ENCODE peak calls at places on chromosome 9, in ten cellular contexts. One of them, this sample, is unnamed.

GRCh38 chr9:123002754-123003153 is 30.7 kb upstream of the GPR21 start:
- DNase-seq in cardiac muscle cell: peak
- DNase-seq in NB4: no peak
- DNase-seq in mucosa of descending colon: no peak
- DNase-seq in nephron progenitor cell: no peak
- DNase-seq in RWPE1: no peak
- DNase-seq in cardiac fibroblast: peak
- DNase-seq in upper lobe of right lung: no peak
- DNase-seq in gastrocnemius medialis: no peak
- DNase-seq in GM06990: no peak
- DNase-seq in this sample: no peak

GRCh38 chr9:21825637-21826036 is 23.2 kb downstream of the MTAP start:
- DNase-seq in cardiac muscle cell: no peak
- DNase-seq in NB4: no peak
- DNase-seq in mucosa of descending colon: no peak
- DNase-seq in nephron progenitor cell: no peak
- DNase-seq in RWPE1: no peak
- DNase-seq in cardiac fibroblast: no peak
- DNase-seq in upper lobe of right lung: no peak
- DNase-seq in gastrocnemius medialis: no peak
- DNase-seq in GM06990: no peak
- DNase-seq in this sample: no peak

GRCh38 chr9:107721705-107722245 is 232.2 kb upstream of the KLF4 start:
- DNase-seq in cardiac muscle cell: no peak
- DNase-seq in NB4: no peak
- DNase-seq in mucosa of descending colon: no peak
- DNase-seq in nephron progenitor cell: no peak
- DNase-seq in RWPE1: no peak
- DNase-seq in cardiac fibroblast: no peak
- DNase-seq in upper lobe of right lung: no peak
- DNase-seq in gastrocnemius medialis: no peak
- DNase-seq in GM06990: no peak
- DNase-seq in this sample: no peak

GRCh38 chr9:127910613-127911205 is 6.1 kb downstream of the ST6GALNAC4 start:
- DNase-seq in cardiac muscle cell: no peak
- DNase-seq in NB4: no peak
- DNase-seq in mucosa of descending colon: peak
- DNase-seq in nephron progenitor cell: no peak
- DNase-seq in RWPE1: no peak
- DNase-seq in cardiac fibroblast: peak
- DNase-seq in upper lobe of right lung: no peak
- DNase-seq in gastrocnemius medialis: no peak
- DNase-seq in GM06990: no peak
- DNase-seq in this sample: no peak

GRCh38 chr9:101486693-101487442 is 46.8 kb upstream of the RNF20 start:
- DNase-seq in cardiac muscle cell: peak
- DNase-seq in NB4: no peak
- DNase-seq in mucosa of descending colon: peak
- DNase-seq in nephron progenitor cell: peak
- DNase-seq in RWPE1: peak
- DNase-seq in cardiac fibroblast: peak
- DNase-seq in upper lobe of right lung: peak
- DNase-seq in gastrocnemius medialis: no peak
- DNase-seq in GM06990: peak
- DNase-seq in this sample: peak

GRCh38 chr9:68704498-68704803 is 589 bp upstream of the PIP5K1B start:
- DNase-seq in cardiac muscle cell: no peak
- DNase-seq in NB4: no peak
- DNase-seq in mucosa of descending colon: no peak
- DNase-seq in nephron progenitor cell: no peak
- DNase-seq in RWPE1: no peak
- DNase-seq in cardiac fibroblast: no peak
- DNase-seq in upper lobe of right lung: no peak
- DNase-seq in gastrocnemius medialis: no peak
- DNase-seq in GM06990: no peak
- DNase-seq in this sample: no peak

GRCh38 chr9:95092321-95093072 is 225.0 kb downstream of the FANCC start:
- DNase-seq in cardiac muscle cell: peak
- DNase-seq in NB4: peak
- DNase-seq in mucosa of descending colon: no peak
- DNase-seq in nephron progenitor cell: no peak
- DNase-seq in RWPE1: peak
- DNase-seq in cardiac fibroblast: peak
- DNase-seq in upper lobe of right lung: no peak
- DNase-seq in gastrocnemius medialis: no peak
- DNase-seq in GM06990: no peak
- DNase-seq in this sample: peak

GRCh38 chr9:101414839-101415238 is 16.2 kb downstream of the ZNF189 start:
- DNase-seq in cardiac muscle cell: no peak
- DNase-seq in NB4: no peak
- DNase-seq in mucosa of descending colon: no peak
- DNase-seq in nephron progenitor cell: no peak
- DNase-seq in RWPE1: no peak
- DNase-seq in cardiac fibroblast: no peak
- DNase-seq in upper lobe of right lung: no peak
- DNase-seq in gastrocnemius medialis: no peak
- DNase-seq in GM06990: no peak
- DNase-seq in this sample: no peak

GRCh38 chr9:14057347-14058077 is 256.4 kb downstream of the NFIB start:
- DNase-seq in cardiac muscle cell: peak
- DNase-seq in NB4: no peak
- DNase-seq in mucosa of descending colon: no peak
- DNase-seq in nephron progenitor cell: no peak
- DNase-seq in RWPE1: no peak
- DNase-seq in cardiac fibroblast: peak
- DNase-seq in upper lobe of right lung: no peak
- DNase-seq in gastrocnemius medialis: no peak
- DNase-seq in GM06990: no peak
- DNase-seq in this sample: no peak

GRCh38 chr9:14768561-14769234 is 46.2 kb upstream of the CER1 start:
- DNase-seq in cardiac muscle cell: peak
- DNase-seq in NB4: peak
- DNase-seq in mucosa of descending colon: no peak
- DNase-seq in nephron progenitor cell: peak
- DNase-seq in RWPE1: peak
- DNase-seq in cardiac fibroblast: peak
- DNase-seq in upper lobe of right lung: no peak
- DNase-seq in gastrocnemius medialis: no peak
- DNase-seq in GM06990: no peak
- DNase-seq in this sample: no peak

DNA sequence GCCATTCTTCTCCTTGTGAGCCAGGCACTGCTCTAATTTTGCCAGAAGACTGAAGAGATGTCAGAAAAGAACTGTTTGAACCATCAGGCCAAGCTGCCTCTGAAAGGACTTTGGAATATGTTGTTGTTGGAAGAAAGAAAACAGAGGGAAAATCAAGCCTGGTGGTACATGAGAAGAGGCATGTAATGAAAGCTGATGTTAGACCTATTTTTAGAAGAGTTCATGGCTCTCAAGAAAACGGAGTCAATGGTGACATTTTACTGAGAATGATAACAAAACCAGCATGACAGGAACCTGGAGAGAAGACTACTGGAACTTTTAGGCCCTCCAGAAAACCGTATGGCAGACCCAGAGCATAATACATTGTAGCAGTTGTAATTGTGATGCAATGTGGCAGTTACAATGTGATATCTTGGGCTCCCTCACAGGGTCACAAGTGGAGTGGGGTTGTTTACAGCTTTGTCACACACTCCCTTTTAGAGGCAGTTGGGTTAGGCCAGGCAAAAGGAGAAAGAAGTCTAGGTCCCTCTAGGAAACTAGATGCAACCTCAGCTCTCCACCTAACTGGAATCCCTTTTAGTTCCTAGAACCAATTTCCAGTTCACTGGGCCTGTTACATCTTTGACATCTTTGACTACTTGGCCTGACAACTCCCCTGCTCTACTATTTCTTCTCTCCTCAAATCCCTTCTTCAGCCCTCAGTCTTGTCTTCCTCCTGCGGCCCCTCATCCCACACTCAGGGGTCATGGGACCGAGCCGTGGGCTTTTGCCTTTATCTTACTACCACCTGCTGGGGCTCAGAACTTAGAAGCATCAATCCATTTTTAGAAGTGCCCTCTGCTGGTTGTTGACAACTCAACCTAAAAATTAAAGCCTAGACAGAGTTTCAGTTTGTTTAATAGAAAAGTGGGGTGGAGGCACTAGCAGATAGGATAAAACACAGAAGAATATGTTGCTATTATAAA is 61.2 kb upstream of the JAK2 start:
- DNase-seq in cardiac muscle cell: peak
- DNase-seq in NB4: peak
- DNase-seq in mucosa of descending colon: no peak
- DNase-seq in nephron progenitor cell: no peak
- DNase-seq in RWPE1: peak
- DNase-seq in cardiac fibroblast: peak
- DNase-seq in upper lobe of right lung: no peak
- DNase-seq in gastrocnemius medialis: no peak
- DNase-seq in GM06990: no peak
- DNase-seq in this sample: peak
- TF ChIP-seq CTCF in cardiac muscle cell: peak
- TF ChIP-seq CTCF in NB4: peak
- TF ChIP-seq CTCF in mucosa of descending colon: no peak
- TF ChIP-seq CTCF in nephron progenitor cell: no peak
- TF ChIP-seq CTCF in RWPE1: no peak
- TF ChIP-seq CTCF in cardiac fibroblast: peak
- TF ChIP-seq CTCF in upper lobe of right lung: peak
- TF ChIP-seq CTCF in gastrocnemius medialis: peak
- TF ChIP-seq CTCF in GM06990: peak
- TF ChIP-seq CTCF in this sample: peak

GRCh38 chr9:71624728-71625127 is 143.6 kb downstream of the CEMIP2 start:
- DNase-seq in cardiac muscle cell: no peak
- DNase-seq in NB4: no peak
- DNase-seq in mucosa of descending colon: no peak
- DNase-seq in nephron progenitor cell: no peak
- DNase-seq in RWPE1: no peak
- DNase-seq in cardiac fibroblast: no peak
- DNase-seq in upper lobe of right lung: no peak
- DNase-seq in gastrocnemius medialis: no peak
- DNase-seq in GM06990: no peak
- DNase-seq in this sample: no peak
- TF ChIP-seq CTCF in cardiac muscle cell: no peak
- TF ChIP-seq CTCF in NB4: no peak
- TF ChIP-seq CTCF in mucosa of descending colon: no peak
- TF ChIP-seq CTCF in nephron progenitor cell: no peak
- TF ChIP-seq CTCF in RWPE1: no peak
- TF ChIP-seq CTCF in cardiac fibroblast: peak
- TF ChIP-seq CTCF in upper lobe of right lung: peak
- TF ChIP-seq CTCF in gastrocnemius medialis: no peak
- TF ChIP-seq CTCF in GM06990: no peak
- TF ChIP-seq CTCF in this sample: peak

DNA sequence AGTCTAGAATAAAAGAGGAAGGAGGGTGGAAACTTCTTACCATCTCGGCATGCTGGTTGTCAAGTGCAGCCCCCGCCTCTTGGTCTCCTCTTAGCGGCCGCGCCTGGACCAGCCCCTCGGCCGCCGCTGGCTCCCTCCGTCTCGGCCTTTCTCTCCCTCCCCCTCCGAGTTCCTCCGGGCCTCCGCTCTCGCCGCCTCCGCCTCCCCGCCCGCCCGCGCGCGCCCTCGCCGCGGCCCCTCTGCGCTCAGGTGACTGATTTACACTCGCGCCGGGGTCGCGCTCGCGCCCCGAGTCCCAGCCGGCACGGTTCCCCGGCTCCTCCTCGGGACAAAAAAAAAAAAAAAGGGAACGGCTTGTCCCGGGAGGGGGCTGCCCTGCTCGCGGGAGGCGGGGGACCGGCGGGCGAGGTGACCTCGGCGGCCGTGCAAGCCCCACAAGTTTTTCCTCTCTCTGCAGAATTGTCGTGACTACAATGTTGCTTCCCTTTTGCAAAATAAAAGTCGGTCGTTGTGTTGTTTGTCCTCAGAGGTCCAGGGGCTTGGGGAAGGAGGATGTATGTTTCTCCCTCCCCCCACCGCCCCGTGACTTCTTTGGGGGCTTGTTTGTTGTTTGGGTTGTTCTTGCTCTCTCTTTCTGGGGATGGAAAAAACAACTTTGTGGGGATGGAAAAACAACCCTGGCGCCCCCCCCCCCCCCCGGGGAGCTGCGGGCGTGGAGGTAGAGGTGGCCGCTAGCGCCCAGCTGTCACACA is at the start of gene BNC2:
- DNase-seq in cardiac muscle cell: peak
- DNase-seq in NB4: peak
- DNase-seq in mucosa of descending colon: peak
- DNase-seq in nephron progenitor cell: peak
- DNase-seq in RWPE1: no peak
- DNase-seq in cardiac fibroblast: peak
- DNase-seq in upper lobe of right lung: no peak
- DNase-seq in gastrocnemius medialis: no peak
- DNase-seq in GM06990: peak
- DNase-seq in this sample: no peak
- TF ChIP-seq CTCF in cardiac muscle cell: peak
- TF ChIP-seq CTCF in NB4: peak
- TF ChIP-seq CTCF in mucosa of descending colon: no peak
- TF ChIP-seq CTCF in nephron progenitor cell: no peak
- TF ChIP-seq CTCF in RWPE1: no peak
- TF ChIP-seq CTCF in cardiac fibroblast: no peak
- TF ChIP-seq CTCF in upper lobe of right lung: no peak
- TF ChIP-seq CTCF in gastrocnemius medialis: no peak
- TF ChIP-seq CTCF in GM06990: no peak
- TF ChIP-seq CTCF in this sample: no peak

DNA sequence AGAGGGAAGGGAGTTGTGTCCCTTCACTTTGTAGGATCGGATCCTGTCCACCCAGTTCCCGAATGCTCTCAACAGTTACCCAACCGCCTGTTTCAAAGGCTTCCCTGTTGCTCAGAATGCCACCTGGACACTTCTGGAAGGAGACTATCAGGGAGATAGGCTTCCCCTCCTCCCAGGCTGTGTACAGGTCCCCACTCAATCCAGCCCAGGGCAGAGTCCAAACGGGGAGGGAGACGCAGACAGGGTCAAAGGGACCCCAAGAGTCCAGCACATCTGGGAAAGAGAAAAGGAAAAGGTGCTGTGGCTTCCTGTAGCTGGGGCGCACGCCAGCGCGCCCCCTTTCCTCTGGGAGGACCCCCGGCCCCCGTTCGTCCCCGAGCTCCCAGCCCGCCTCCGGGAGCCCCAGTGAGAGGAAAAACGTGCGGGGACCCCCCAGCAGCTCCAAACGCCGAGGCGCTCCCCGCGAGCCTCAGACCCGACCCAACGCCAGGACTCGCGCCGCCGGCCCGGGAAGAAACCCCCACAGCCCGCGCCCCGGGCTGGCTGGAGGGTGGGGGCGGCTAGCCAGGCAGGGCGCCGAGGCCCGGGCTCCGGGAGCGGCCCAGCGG is 640 bp downstream of the SURF4 start:
- DNase-seq in cardiac muscle cell: peak
- DNase-seq in NB4: peak
- DNase-seq in mucosa of descending colon: peak
- DNase-seq in nephron progenitor cell: no peak
- DNase-seq in RWPE1: peak
- DNase-seq in cardiac fibroblast: peak
- DNase-seq in upper lobe of right lung: no peak
- DNase-seq in gastrocnemius medialis: no peak
- DNase-seq in GM06990: peak
- DNase-seq in this sample: peak
- TF ChIP-seq CTCF in cardiac muscle cell: no peak
- TF ChIP-seq CTCF in NB4: no peak
- TF ChIP-seq CTCF in mucosa of descending colon: no peak
- TF ChIP-seq CTCF in nephron progenitor cell: no peak
- TF ChIP-seq CTCF in RWPE1: peak
- TF ChIP-seq CTCF in cardiac fibroblast: no peak
- TF ChIP-seq CTCF in upper lobe of right lung: no peak
- TF ChIP-seq CTCF in gastrocnemius medialis: no peak
- TF ChIP-seq CTCF in GM06990: peak
- TF ChIP-seq CTCF in this sample: no peak